ENCODE peak calls at places on chromosomes 1 and 21, in six cellular contexts. One of them, this sample, is unnamed.

GRCh38 chr1:218874313-218874712 is 299.4 kb upstream of the LYPLAL1 start:
- DNase-seq in GM12878: no peak
- DNase-seq in H1: no peak
- DNase-seq in HCT116: no peak
- DNase-seq in HepG2: peak; percentile 39
- DNase-seq in K562: no peak
- DNase-seq in this sample: no peak

GRCh38 chr1:2636733-2637132 is 3.9 kb upstream of the MMEL1 start:
- DNase-seq in GM12878: no peak
- DNase-seq in H1: no peak
- DNase-seq in HCT116: no peak
- DNase-seq in HepG2: no peak
- DNase-seq in K562: no peak
- DNase-seq in this sample: no peak

GRCh38 chr1:234986750-234987414 is 141.8 kb downstream of the TOMM20 start:
- DNase-seq in GM12878: no peak
- DNase-seq in H1: no peak
- DNase-seq in HCT116: no peak
- DNase-seq in HepG2: peak; percentile 77
- DNase-seq in K562: no peak
- DNase-seq in this sample: peak; percentile 82

GRCh38 chr1:196160066-196160795 is 448.0 kb downstream of the KCNT2 start:
- DNase-seq in GM12878: no peak
- DNase-seq in H1: no peak
- DNase-seq in HCT116: no peak
- DNase-seq in HepG2: no peak
- DNase-seq in K562: no peak
- DNase-seq in this sample: no peak

GRCh38 chr1:199866210-199866617 is 161.3 kb upstream of the NR5A2 start:
- DNase-seq in GM12878: no peak
- DNase-seq in H1: no peak
- DNase-seq in HCT116: no peak
- DNase-seq in HepG2: no peak
- DNase-seq in K562: no peak
- DNase-seq in this sample: peak; percentile 8

GRCh38 chr21:34524671-34525601 is 12.9 kb upstream of the KCNE1 start:
- DNase-seq in GM12878: no peak
- DNase-seq in H1: peak; percentile 71
- DNase-seq in HCT116: no peak
- DNase-seq in HepG2: no peak
- DNase-seq in K562: no peak
- DNase-seq in this sample: no peak

GRCh38 chr1:31591425-31592093 is 15.2 kb downstream of the TINAGL1 start:
- DNase-seq in GM12878: no peak
- DNase-seq in H1: peak; percentile 45
- DNase-seq in HCT116: no peak
- DNase-seq in HepG2: no peak
- DNase-seq in K562: no peak
- DNase-seq in this sample: no peak

GRCh38 chr1:245370175-245370825 is 215.5 kb downstream of the KIF26B start:
- DNase-seq in GM12878: no peak
- DNase-seq in H1: no peak
- DNase-seq in HCT116: no peak
- DNase-seq in HepG2: no peak
- DNase-seq in K562: no peak
- DNase-seq in this sample: no peak

GRCh38 chr1:166133276-166133841 is 33.4 kb downstream of the FAM78B start:
- DNase-seq in GM12878: no peak
- DNase-seq in H1: no peak
- DNase-seq in HCT116: peak; percentile 10
- DNase-seq in HepG2: no peak
- DNase-seq in K562: peak; percentile 65
- DNase-seq in this sample: peak; percentile 25

GRCh38 chr1:88983791-88984552 is 8.5 kb downstream of the KYAT3 start:
- DNase-seq in GM12878: no peak
- DNase-seq in H1: no peak
- DNase-seq in HCT116: peak; percentile 23
- DNase-seq in HepG2: peak; percentile 71
- DNase-seq in K562: peak; percentile 52
- DNase-seq in this sample: no peak

GRCh38 chr1:15352122-15352957 is 57.3 kb upstream of the EFHD2 start:
- DNase-seq in GM12878: no peak
- DNase-seq in H1: no peak
- DNase-seq in HCT116: peak; percentile 95
- DNase-seq in HepG2: peak; percentile 80
- DNase-seq in K562: peak; percentile 56
- DNase-seq in this sample: no peak

GRCh38 chr1:228744356-228744755 is 9.1 kb downstream of the RHOU start:
- DNase-seq in GM12878: no peak
- DNase-seq in H1: no peak
- DNase-seq in HCT116: no peak
- DNase-seq in HepG2: no peak
- DNase-seq in K562: no peak
- DNase-seq in this sample: no peak

GRCh38 chr1:200453544-200453905 is 43.7 kb upstream of the ZNF281 start:
- DNase-seq in GM12878: no peak
- DNase-seq in H1: no peak
- DNase-seq in HCT116: no peak
- DNase-seq in HepG2: no peak
- DNase-seq in K562: no peak
- DNase-seq in this sample: no peak

GRCh38 chr1:224519874-224520273 is 85.3 kb upstream of the WDR26 start:
- DNase-seq in GM12878: no peak
- DNase-seq in H1: no peak
- DNase-seq in HCT116: no peak
- DNase-seq in HepG2: no peak
- DNase-seq in K562: no peak
- DNase-seq in this sample: no peak

GRCh38 chr1:201149400-201149799 is 4.9 kb downstream of the TMEM9 start:
- DNase-seq in GM12878: no peak
- DNase-seq in H1: no peak
- DNase-seq in HCT116: peak; percentile 35
- DNase-seq in HepG2: peak; percentile 59
- DNase-seq in K562: peak; percentile 66
- DNase-seq in this sample: no peak

GRCh38 chr1:33735624-33736023 is 128.3 kb upstream of the HMGB4 start:
- DNase-seq in GM12878: no peak
- DNase-seq in H1: no peak
- DNase-seq in HCT116: peak; percentile 1
- DNase-seq in HepG2: no peak
- DNase-seq in K562: no peak
- DNase-seq in this sample: no peak

GRCh38 chr1:200342511-200343400 is 67.1 kb downstream of the ZNF281 start:
- DNase-seq in GM12878: no peak
- DNase-seq in H1: no peak
- DNase-seq in HCT116: no peak
- DNase-seq in HepG2: no peak
- DNase-seq in K562: no peak
- DNase-seq in this sample: no peak

GRCh38 chr1:155504207-155504606 is 58.4 kb downstream of the ASH1L start:
- DNase-seq in GM12878: no peak
- DNase-seq in H1: no peak
- DNase-seq in HCT116: peak; percentile 24
- DNase-seq in HepG2: peak; percentile 32
- DNase-seq in K562: no peak
- DNase-seq in this sample: no peak

GRCh38 chr1:26861286-26861701 is 1.7 kb upstream of the SFN start:
- DNase-seq in GM12878: no peak
- DNase-seq in H1: no peak
- DNase-seq in HCT116: peak; percentile 54
- DNase-seq in HepG2: no peak
- DNase-seq in K562: no peak
- DNase-seq in this sample: no peak

GRCh38 chr1:73943270-73943669 is 254.7 kb downstream of the LRRIQ3 start:
- DNase-seq in GM12878: no peak
- DNase-seq in H1: no peak
- DNase-seq in HCT116: no peak
- DNase-seq in HepG2: no peak
- DNase-seq in K562: no peak
- DNase-seq in this sample: peak; percentile 76

GRCh38 chr1:2961081-2961480 is 60.2 kb upstream of the ACTRT2 start:
- DNase-seq in GM12878: no peak
- DNase-seq in H1: no peak
- DNase-seq in HCT116: no peak
- DNase-seq in HepG2: no peak
- DNase-seq in K562: no peak
- DNase-seq in this sample: no peak

GRCh38 chr21:41110664-41111063 is 57.3 kb upstream of the BACE2 start:
- DNase-seq in GM12878: no peak
- DNase-seq in H1: no peak
- DNase-seq in HCT116: no peak
- DNase-seq in HepG2: no peak
- DNase-seq in K562: no peak
- DNase-seq in this sample: no peak
- H3K4me1 ChIP-seq in GM12878: no peaks in the 10 kb centered on the region
- H3K4me1 ChIP-seq in H1: peaks cover 10% of the 10 kb centered on the region
- H3K4me1 ChIP-seq in HCT116: no peaks in the 10 kb centered on the region
- H3K4me1 ChIP-seq in HepG2: no peaks in the 10 kb centered on the region
- H3K4me1 ChIP-seq in K562: no peaks in the 10 kb centered on the region
- H3K4me1 ChIP-seq in this sample: peaks cover 12% of the 10 kb centered on the region

GRCh38 chr1:20349971-20350370 is 59.3 kb downstream of the VWA5B1 start:
- DNase-seq in GM12878: no peak
- DNase-seq in H1: no peak
- DNase-seq in HCT116: no peak
- DNase-seq in HepG2: no peak
- DNase-seq in K562: no peak
- DNase-seq in this sample: no peak

GRCh38 chr1:20348326-20348910 is 57.7 kb downstream of the VWA5B1 start:
- DNase-seq in GM12878: no peak
- DNase-seq in H1: no peak
- DNase-seq in HCT116: no peak
- DNase-seq in HepG2: no peak
- DNase-seq in K562: no peak
- DNase-seq in this sample: no peak

GRCh38 chr1:20351911-20352675 is 61.4 kb downstream of the VWA5B1 start:
- DNase-seq in GM12878: no peak
- DNase-seq in H1: no peak
- DNase-seq in HCT116: no peak
- DNase-seq in HepG2: no peak
- DNase-seq in K562: no peak
- DNase-seq in this sample: no peak

GRCh38 chr1:20349561-20349960 is 58.9 kb downstream of the VWA5B1 start:
- DNase-seq in GM12878: no peak
- DNase-seq in H1: no peak
- DNase-seq in HCT116: no peak
- DNase-seq in HepG2: no peak
- DNase-seq in K562: no peak
- DNase-seq in this sample: no peak

DNA sequence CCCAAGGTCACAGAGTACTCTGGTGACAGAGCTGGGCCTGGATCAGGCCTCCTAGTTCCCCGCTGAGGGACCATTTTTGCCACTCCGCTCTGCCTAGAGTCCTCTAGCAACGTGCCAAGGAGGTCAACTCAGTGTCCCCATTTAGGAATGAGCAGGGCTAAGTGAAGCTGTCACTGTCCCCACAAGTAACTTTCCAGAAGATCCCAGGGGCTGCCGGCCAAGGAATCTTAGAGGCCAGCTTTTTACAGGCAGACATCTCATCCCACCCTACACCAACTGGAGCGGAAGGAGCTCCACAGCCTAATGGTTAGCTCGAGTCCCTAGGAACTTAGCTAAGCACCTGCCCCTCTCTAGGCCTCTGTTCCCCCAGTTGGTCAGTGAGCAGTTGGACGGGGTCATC is 59.7 kb downstream of the VWA5B1 start:
- DNase-seq in GM12878: no peak
- DNase-seq in H1: no peak
- DNase-seq in HCT116: no peak
- DNase-seq in HepG2: no peak
- DNase-seq in K562: no peak
- DNase-seq in this sample: no peak
- TF ChIP-seq ZNF274 in GM12878: no peak
- TF ChIP-seq ZNF274 in H1: no peak
- TF ChIP-seq ZNF274 in HCT116: no peak
- TF ChIP-seq ZNF274 in HepG2: no peak
- TF ChIP-seq ZNF274 in K562: no peak
- TF ChIP-seq ZNF274 in this sample: no peak

GRCh38 chr1:112394743-112395062 is 1.3 kb upstream of the CTTNBP2NL start:
- DNase-seq in GM12878: no peak
- DNase-seq in H1: no peak
- DNase-seq in HCT116: no peak
- DNase-seq in HepG2: no peak
- DNase-seq in K562: no peak
- DNase-seq in this sample: no peak
- H3K4me1 ChIP-seq in GM12878: peaks cover 18% of the 10 kb centered on the region
- H3K4me1 ChIP-seq in H1: peaks cover 20% of the 10 kb centered on the region
- H3K4me1 ChIP-seq in HCT116: peaks cover 21% of the 10 kb centered on the region
- H3K4me1 ChIP-seq in HepG2: peaks cover 53% of the 10 kb centered on the region
- H3K4me1 ChIP-seq in K562: peaks cover 27% of the 10 kb centered on the region
- H3K4me1 ChIP-seq in this sample: peaks cover 9% of the 10 kb centered on the region

DNA sequence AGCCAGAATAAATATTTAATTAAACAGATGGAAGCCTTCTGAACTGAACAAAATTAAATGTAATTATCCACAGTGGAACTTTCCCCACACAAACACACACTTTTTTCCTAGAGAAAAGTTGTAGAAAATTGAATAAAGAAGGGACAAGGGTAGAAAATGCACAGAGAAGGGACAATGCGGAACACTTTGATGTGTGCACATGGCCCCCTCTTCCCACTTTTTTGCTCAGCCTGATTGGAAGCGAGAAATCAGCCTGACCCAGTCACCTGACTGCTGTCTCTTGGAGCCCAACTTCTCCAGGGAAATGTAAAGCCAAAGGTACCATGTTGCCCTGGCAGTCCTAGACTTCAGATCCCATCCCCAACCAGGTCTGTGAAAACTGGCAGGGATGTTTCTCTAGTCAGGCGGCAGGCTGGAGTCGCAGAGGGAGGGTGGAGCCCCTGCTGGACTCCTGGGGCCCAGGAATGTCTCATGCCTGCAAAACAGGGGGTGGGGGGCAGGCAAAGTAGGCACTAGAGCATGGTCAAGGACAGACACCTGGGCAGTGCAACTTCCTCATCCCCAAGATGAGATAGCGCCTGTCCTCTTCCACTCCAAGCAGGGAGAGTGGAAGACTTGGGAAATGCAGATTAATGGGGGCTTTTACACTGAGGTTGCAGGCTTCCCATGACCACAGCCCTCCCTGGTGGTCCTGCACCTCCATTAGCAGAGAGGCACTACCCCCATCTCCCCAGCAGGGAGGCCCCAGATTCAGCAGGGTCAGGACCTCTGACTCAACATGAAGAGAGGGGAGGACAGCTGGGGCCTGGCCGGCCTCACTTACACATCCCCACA is 2.8 kb downstream of the CERS2 start:
- DNase-seq in GM12878: no peak
- DNase-seq in H1: peak; percentile 57
- DNase-seq in HCT116: no peak
- DNase-seq in HepG2: peak; percentile 87
- DNase-seq in K562: no peak
- DNase-seq in this sample: no peak
- TF ChIP-seq ZNF274 in GM12878: no peak
- TF ChIP-seq ZNF274 in H1: no peak
- TF ChIP-seq ZNF274 in HCT116: no peak
- TF ChIP-seq ZNF274 in HepG2: no peak
- TF ChIP-seq ZNF274 in K562: no peak
- TF ChIP-seq ZNF274 in this sample: no peak

GRCh38 chr1:11797525-11798216 is 8.1 kb downstream of the MTHFR start:
- DNase-seq in GM12878: no peak
- DNase-seq in H1: no peak
- DNase-seq in HCT116: no peak
- DNase-seq in HepG2: no peak
- DNase-seq in K562: peak; percentile 84
- DNase-seq in this sample: no peak
- H3K4me1 ChIP-seq in GM12878: no peaks in the 10 kb centered on the region
- H3K4me1 ChIP-seq in H1: peaks cover under 1% of the 10 kb centered on the region
- H3K4me1 ChIP-seq in HCT116: peaks cover 14% of the 10 kb centered on the region
- H3K4me1 ChIP-seq in HepG2: peaks cover 9% of the 10 kb centered on the region
- H3K4me1 ChIP-seq in K562: peaks cover 67% of the 10 kb centered on the region
- H3K4me1 ChIP-seq in this sample: no peaks in the 10 kb centered on the region